ENCODE peak calls at places on chromosomes 1 and 21, in four cellular contexts. I, P, R and H are unnamed samples.

GRCh38 chr21:33039542-33039941 is 13.8 kb downstream of the OLIG2 start:
- DNase-seq in I (no peak), P (no peak), R (peak; percentile 43), H (no peak)

GRCh38 chr1:21843996-21844395 is 31.9 kb downstream of the LDLRAD2 start:
- DNase-seq in I (no peak), P (no peak), R (no peak), H (no peak)

GRCh38 chr1:117606608-117607261 is 887 bp downstream of the TENT5C start:
- DNase-seq in I (peak; percentile 71), P (peak; percentile 92), R (no peak), H (peak; percentile 66)

GRCh38 chr1:190320952-190321351 is 156.7 kb downstream of the BRINP3 start:
- DNase-seq in I (no peak), P (no peak), R (no peak), H (no peak)

GRCh38 chr1:3864884-3865283 is 7.6 kb downstream of the DFFB start:
- DNase-seq in I (no peak), P (no peak), R (no peak), H (no peak)

GRCh38 chr1:165253818-165254254 is 102.7 kb downstream of the LMX1A start:
- DNase-seq in I (no peak), P (no peak), R (no peak), H (no peak)

GRCh38 chr1:184296466-184297243 is 90.2 kb upstream of the C1orf21 start:
- DNase-seq in I (peak; percentile 83), P (peak; percentile 79), R (peak; percentile 80), H (peak; percentile 75)

GRCh38 chr21:40504825-40505224 is 342.1 kb downstream of the DSCAM start:
- DNase-seq in I (no peak), P (no peak), R (no peak), H (no peak)

GRCh38 chr1:53145619-53145941 is 3.1 kb upstream of the SLC1A7 start:
- DNase-seq in I (no peak), P (no peak), R (no peak), H (no peak)

GRCh38 chr1:212234431-212235298 is 50.5 kb upstream of the PPP2R5A start:
- DNase-seq in I (no peak), P (no peak), R (no peak), H (peak; percentile 71)

GRCh38 chr1:185681034-185681633 is 53.1 kb upstream of the HMCN1 start:
- DNase-seq in I (no peak), P (no peak), R (no peak), H (no peak)

GRCh38 chr1:17053685-17054410 is at the start of gene SDHB:
- DNase-seq in I (peak; percentile 100), P (peak; percentile 100), R (peak; percentile 96), H (peak; percentile 99)

GRCh38 chr21:25895565-25896205 is 160.9 kb downstream of the GABPA start:
- DNase-seq in I (no peak), P (no peak), R (no peak), H (no peak)

GRCh38 chr21:45071396-45072165 is 2.8 kb upstream of the ADARB1 start:
- DNase-seq in I (no peak), P (no peak), R (no peak), H (no peak)

GRCh38 chr1:27872802-27873665 is 690 bp downstream of the THEMIS2 start:
- DNase-seq in I (no peak), P (peak; percentile 86), R (no peak), H (no peak)

GRCh38 chr21:26147535-26147934 is 23.0 kb downstream of the APP start:
- DNase-seq in I (no peak), P (no peak), R (no peak), H (no peak)

GRCh38 chr1:33893147-33893830 is 29.4 kb downstream of the HMGB4 start:
- DNase-seq in I (no peak), P (no peak), R (no peak), H (no peak)

GRCh38 chr1:230146709-230147108 is 79.7 kb downstream of the GALNT2 start:
- DNase-seq in I (no peak), P (no peak), R (no peak), H (no peak)
- H3K4me1 ChIP-seq in I (peaks cover 62% of the 10 kb centered on the region), P (peaks cover 15% of the 10 kb centered on the region), R (peaks cover 74% of the 10 kb centered on the region), H (peaks cover 3% of the 10 kb centered on the region)

DNA sequence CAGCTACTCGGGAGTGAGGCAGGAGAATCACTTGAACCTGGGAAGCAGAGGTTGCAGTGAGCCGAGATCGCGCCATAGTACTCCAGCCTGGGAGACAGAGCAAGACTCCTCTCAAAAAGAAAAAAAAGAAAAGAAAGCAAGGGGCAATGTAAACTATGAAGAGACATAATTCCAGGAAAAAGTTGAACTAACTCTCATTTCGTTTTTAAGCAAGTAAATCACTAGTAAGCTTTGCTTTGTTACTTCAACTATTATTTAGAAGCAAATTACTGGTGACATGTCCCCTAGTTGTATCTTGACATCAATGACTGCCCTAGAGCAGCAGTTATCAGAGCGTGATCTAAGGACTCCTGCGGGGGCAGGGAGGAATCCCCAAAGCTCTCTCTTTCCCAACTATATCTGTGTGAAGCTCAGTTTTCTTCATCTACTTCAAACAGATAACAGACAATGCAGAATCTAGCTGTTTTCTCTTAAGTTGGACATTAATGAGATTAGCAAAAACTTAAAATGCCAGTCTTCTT is 18.7 kb downstream of the CLSTN1 start:
- DNase-seq in I (no peak), P (no peak), R (no peak), H (no peak)
- H3K4me1 ChIP-seq in I (peaks cover 27% of the 10 kb centered on the region), P (peaks cover 4% of the 10 kb centered on the region), R (peaks cover 4% of the 10 kb centered on the region), H (peaks cover 4% of the 10 kb centered on the region)

GRCh38 chr1:88013485-88013884 is 670.6 kb upstream of the PKN2 start:
- DNase-seq in I (no peak), P (no peak), R (no peak), H (no peak)
- H3K4me1 ChIP-seq in I (no peaks in the 10 kb centered on the region), P (no peaks in the 10 kb centered on the region), R (no peaks in the 10 kb centered on the region), H (no peaks in the 10 kb centered on the region)

DNA sequence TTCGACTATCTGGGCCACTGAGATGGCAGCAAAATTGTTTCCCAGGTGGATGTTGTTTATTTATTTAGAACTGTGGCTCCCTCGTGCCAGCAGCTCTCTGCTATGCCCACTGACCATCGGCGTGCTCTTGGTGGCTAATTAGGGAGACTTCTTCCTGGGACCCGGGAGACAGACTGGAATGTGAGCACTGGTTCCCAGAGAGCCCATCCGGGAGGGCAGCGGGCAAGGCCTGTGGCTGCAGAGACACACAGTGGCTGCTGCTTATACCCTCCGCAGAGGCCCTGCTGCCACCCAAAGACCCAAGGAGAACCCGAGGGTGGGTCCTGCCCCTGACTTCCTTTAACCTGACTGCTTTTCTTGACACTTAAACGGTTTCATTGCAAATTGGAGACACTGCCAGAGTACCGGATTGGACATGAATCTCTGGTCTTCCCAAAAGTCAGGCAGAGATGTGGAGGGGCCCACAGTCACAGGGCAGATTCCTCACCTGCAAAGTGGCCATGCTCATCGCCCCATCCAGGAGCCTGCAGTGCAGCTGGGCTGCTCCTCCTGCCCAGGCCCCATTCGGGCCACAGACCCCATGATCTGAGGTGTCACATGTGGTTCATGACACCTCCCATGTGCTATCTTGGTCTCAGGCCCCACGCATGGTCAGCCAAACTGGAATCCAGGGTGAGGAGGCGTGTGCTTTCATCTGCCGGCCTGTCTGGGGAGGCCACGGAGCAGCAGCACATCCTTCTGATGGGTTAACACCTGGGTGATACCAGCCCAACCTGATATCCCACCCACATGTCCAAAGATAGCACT is 5.7 kb upstream of the MATN1 start:
- DNase-seq in I (no peak), P (no peak), R (no peak), H (no peak)
- H3K4me1 ChIP-seq in I (no peaks in the 10 kb centered on the region), P (peaks cover 17% of the 10 kb centered on the region), R (peaks cover 15% of the 10 kb centered on the region), H (no peaks in the 10 kb centered on the region)